ENCODE peak calls at places on chromosomes 16 and 17, in eight cellular contexts. S is ascending aorta; W is lung; U is CD8-positive, alpha-beta T cell; M is left ventricle myocardium inferior; L is A549; J is psoas muscle; P is cardiac muscle cell. V is an unnamed sample.

GRCh38 chr16:67406628-67407027 is 9.6 kb downstream of the ZDHHC1 start:
- DNase-seq in S (no peak), W (no peak), L (no peak), J (no peak), M (no peak), P (peak; percentile 60), U (no peak), V (peak; percentile 57)

GRCh38 chr17:73278465-73279453 is 17.1 kb upstream of the CPSF4L start:
- DNase-seq in J (no peak), S (no peak), P (peak; percentile 42), W (no peak), L (no peak), U (no peak), M (peak; percentile 41), V (no peak)

GRCh38 chr17:65434251-65434650 is 127.2 kb downstream of the AXIN2 start:
- DNase-seq in J (no peak), S (no peak), U (no peak), M (no peak), W (no peak), L (no peak), P (peak; percentile 60), V (no peak)

GRCh38 chr17:82884341-82884871 is 44.6 kb upstream of the ZNF750 start:
- DNase-seq in M (no peak), S (no peak), U (no peak), W (no peak), J (no peak), P (peak; percentile 39), L (no peak), V (no peak)

GRCh38 chr16:57426356-57426755 is 20.8 kb downstream of the CIAPIN1 start:
- DNase-seq in W (no peak), J (no peak), U (no peak), L (no peak), S (no peak), P (no peak), M (no peak), V (no peak)

GRCh38 chr17:3575506-3575905 is 17.9 kb upstream of the TRPV3 start:
- DNase-seq in U (no peak), P (peak; percentile 18), M (no peak), J (no peak), W (no peak), S (no peak), L (no peak), V (no peak)

GRCh38 chr17:8496081-8496480 is 60.4 kb downstream of the NDEL1 start:
- DNase-seq in P (no peak), L (no peak), W (no peak), J (no peak), U (no peak), M (no peak), S (no peak), V (no peak)

GRCh38 chr17:20300399-20301037 is 166.8 kb downstream of the LGALS9B start:
- DNase-seq in M (no peak), U (no peak), W (no peak), P (peak; percentile 78), J (no peak), L (no peak), S (no peak), V (peak; percentile 64)

GRCh38 chr16:50428116-50428515 is 59.3 kb upstream of the BRD7 start:
- DNase-seq in J (no peak), S (no peak), P (peak; percentile 13), L (no peak), M (no peak), U (no peak), W (no peak), V (no peak)

GRCh38 chr17:3639981-3640596 is 3.5 kb downstream of the CTNS start:
- DNase-seq in L (no peak), U (no peak), S (no peak), W (no peak), M (no peak), P (peak; percentile 81), J (no peak), V (no peak)

GRCh38 chr16:86833136-86833535 is 254.8 kb downstream of the FOXL1 start:
- DNase-seq in L (no peak), U (no peak), W (no peak), S (no peak), P (peak; percentile 39), J (no peak), M (no peak), V (no peak)

GRCh38 chr17:30520882-30521281 is 43.7 kb downstream of the GOSR1 start:
- DNase-seq in J (no peak), L (no peak), U (no peak), S (no peak), W (no peak), P (peak; percentile 3), M (no peak), V (no peak)

GRCh38 chr16:71882505-71883192 is 1.3 kb downstream of the ZNF821 start:
- DNase-seq in U (peak; percentile 55), L (peak; percentile 83), W (peak; percentile 76), J (no peak), M (no peak), S (no peak), P (peak; percentile 79), V (no peak)

GRCh38 chr16:1613728-1614225 is 1.6 kb downstream of the CRAMP1 start:
- DNase-seq in U (no peak), L (no peak), M (no peak), S (no peak), J (no peak), W (no peak), P (peak; percentile 22), V (no peak)

GRCh38 chr16:1976951-1977874 is 4.1 kb downstream of the NOXO1 start:
- DNase-seq in W (no peak), S (no peak), J (no peak), L (no peak), P (no peak), M (no peak), U (no peak), V (no peak)

GRCh38 chr16:66003196-66003595 is 363.3 kb upstream of the CDH5 start:
- DNase-seq in U (no peak), M (no peak), J (no peak), P (no peak), W (no peak), L (no peak), S (no peak), V (peak; percentile 36)

GRCh38 chr16:83345846-83346245 is 461.9 kb upstream of the HSBP1 start:
- DNase-seq in J (no peak), U (no peak), M (no peak), W (no peak), P (no peak), S (no peak), L (no peak), V (no peak)

GRCh38 chr16:59973966-59974365 is 1239.8 kb upstream of the GOT2 start:
- DNase-seq in W (no peak), P (no peak), U (no peak), M (no peak), J (no peak), S (no peak), L (no peak), V (no peak)

GRCh38 chr17:14211778-14212177 is 24.9 kb downstream of the CDRT15 start:
- DNase-seq in J (peak; percentile 37), P (no peak), M (peak; percentile 32), U (no peak), L (no peak), S (no peak), W (no peak), V (no peak)

GRCh38 chr16:50932348-50932916 is 190.5 kb downstream of the CYLD start:
- DNase-seq in S (no peak), M (no peak), W (no peak), P (peak; percentile 28), L (no peak), J (no peak), U (no peak), V (no peak)

GRCh38 chr16:76157629-76158028 is 119.6 kb upstream of the CNTNAP4 start:
- DNase-seq in W (no peak), L (no peak), U (no peak), M (no peak), J (no peak), S (no peak), P (no peak), V (no peak)

GRCh38 chr17:61405047-61405685 is 5.5 kb downstream of the TBX2 start:
- DNase-seq in P (no peak), S (no peak), J (no peak), L (no peak), W (no peak), U (no peak), M (no peak), V (no peak)
- H3K4me3 ChIP-seq in P (peak overlapping the region; percentile 63), S (peak overlapping the region; percentile 83), J (peak overlapping the region; percentile 77), L (no peak overlapping the region), W (peak overlapping the region; percentile 61), U (peak overlapping the region; percentile 11), M (peak overlapping the region; percentile 77), V (peak overlapping the region; percentile 98)

GRCh38 chr17:64020068-64020766 is at the start of gene ICAM2:
- DNase-seq in U (peak; percentile 83), J (peak; percentile 53), M (peak; percentile 61), S (no peak), W (no peak), L (no peak), P (no peak), V (no peak)
- TF ChIP-seq CTCF in U (no peak), J (no peak), M (no peak), S (no peak), W (no peak), L (no peak), P (no peak), V (no peak)

DNA sequence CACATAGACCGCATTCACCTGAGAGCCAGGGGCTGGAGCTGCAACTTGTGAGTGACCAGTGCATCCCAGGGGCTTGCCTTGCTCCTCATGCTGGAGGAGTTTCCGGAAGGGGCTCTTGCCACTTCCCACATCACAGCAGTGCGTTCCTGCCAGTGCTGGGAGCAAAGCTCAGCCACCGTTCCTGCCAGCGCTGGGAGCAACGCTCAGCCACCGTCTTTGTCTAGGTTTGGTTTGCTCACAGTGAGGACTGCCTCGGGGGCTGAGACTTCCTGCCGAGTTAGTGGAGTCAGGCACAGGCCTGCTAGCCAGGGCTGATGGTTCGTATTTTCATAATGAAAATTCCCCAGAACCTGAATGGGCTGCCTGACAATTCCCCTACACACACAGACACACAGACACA is 5.4 kb upstream of the CHRNE start:
- DNase-seq in P (no peak), M (no peak), J (no peak), W (no peak), L (no peak), U (no peak), S (no peak), V (no peak)
- H3K27ac ChIP-seq in P (no peak overlapping the region), M (peak overlapping the region; percentile 80), J (peak overlapping the region; percentile 75), W (no peak overlapping the region), L (no peak overlapping the region), U (no peak overlapping the region), S (no peak overlapping the region), V (no peak overlapping the region)

DNA sequence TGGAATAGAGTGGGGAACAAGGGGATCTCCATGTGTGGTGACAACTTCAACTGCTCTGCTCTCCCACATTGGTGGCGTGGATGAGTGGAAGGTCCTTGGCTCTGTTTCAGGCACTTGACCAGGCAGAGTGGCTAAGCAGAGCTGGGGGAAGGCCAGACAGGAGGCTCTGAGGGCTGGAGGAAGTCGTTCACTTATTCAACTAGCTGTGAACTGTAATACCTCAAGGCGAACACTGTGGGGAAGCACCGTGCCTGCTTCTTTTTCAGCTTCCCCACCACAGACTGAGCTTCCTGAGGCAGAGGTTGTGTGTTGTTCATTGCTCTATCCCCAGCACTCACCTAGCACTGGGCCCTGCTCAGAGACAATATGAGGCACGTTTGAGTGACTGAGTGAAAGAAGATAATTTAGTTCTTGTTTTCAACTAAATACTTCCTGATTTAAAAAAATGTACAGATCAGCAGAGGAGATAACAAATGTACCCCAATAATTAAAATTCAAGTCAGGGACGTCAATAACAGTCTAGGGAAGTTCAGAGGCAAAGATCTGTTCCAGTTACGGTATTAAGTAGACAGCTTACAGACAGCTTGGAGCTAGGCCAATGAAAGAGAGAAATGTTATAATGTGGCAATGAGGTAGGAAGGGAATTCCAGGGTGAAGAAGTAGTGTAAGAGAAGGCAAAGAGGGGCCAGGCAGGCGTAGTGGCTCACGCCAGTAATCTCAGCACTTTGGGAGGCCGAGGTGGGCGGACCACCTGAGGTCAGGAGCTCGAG is 34.7 kb downstream of the MYO18A start:
- DNase-seq in L (peak; percentile 73), S (no peak), J (peak; percentile 55), W (peak; percentile 84), P (peak; percentile 88), U (peak; percentile 44), M (peak; percentile 61), V (no peak)
- H3K4me3 ChIP-seq in L (no peak overlapping the region), S (no peak overlapping the region), J (no peak overlapping the region), W (no peak overlapping the region), P (no peak overlapping the region), U (no peak overlapping the region), M (no peak overlapping the region), V (no peak overlapping the region)